ENCODE peak calls at places on chromosomes 5 and 9, in five cellular contexts. Q is neural crest cell, L is GM06990, C is NCI-H2081, G is left kidney. T is an unnamed sample.

GRCh38 chr5:170700503-170700902 is 83.0 kb upstream of the GABRP start:
- DNase-seq in Q (no peak), L (no peak), C (no peak), G (no peak), T (peak)

GRCh38 chr9:69573666-69574456 is 98.3 kb downstream of the APBA1 start:
- DNase-seq in Q (no peak), L (no peak), C (no peak), G (peak), T (peak)

GRCh38 chr5:176860381-176860780 is 38.8 kb downstream of the HK3 start:
- DNase-seq in Q (no peak), L (no peak), C (no peak), G (no peak), T (no peak)

GRCh38 chr5:167970002-167970401 is 321.4 kb upstream of the WWC1 start:
- DNase-seq in Q (no peak), L (no peak), C (no peak), G (no peak), T (no peak)

GRCh38 chr5:109739741-109740140 is 50.0 kb downstream of the MAN2A1 start:
- DNase-seq in Q (no peak), L (no peak), C (no peak), G (peak), T (peak)

GRCh38 chr5:112005533-112005926 is 248.5 kb upstream of the NREP start:
- DNase-seq in Q (no peak), L (no peak), C (no peak), G (no peak), T (no peak)

GRCh38 chr9:89515416-89515815 is 17.5 kb upstream of the SEMA4D start:
- DNase-seq in Q (no peak), L (no peak), C (no peak), G (no peak), T (no peak)

GRCh38 chr5:120014535-120014934 is 385.2 kb downstream of the FAM170A start:
- DNase-seq in Q (no peak), L (no peak), C (no peak), G (no peak), T (no peak)

GRCh38 chr5:73437126-73438047 is 11.2 kb downstream of the FOXD1 start:
- DNase-seq in Q (peak), L (no peak), C (no peak), G (peak), T (peak)

GRCh38 chr9:91424403-91425176 is 958 bp upstream of the NFIL3 start:
- DNase-seq in Q (peak), L (peak), C (peak), G (peak), T (peak)

GRCh38 chr5:157820593-157821252 is 38.2 kb downstream of the CLINT1 start:
- DNase-seq in Q (peak), L (no peak), C (peak), G (peak), T (peak)

GRCh38 chr5:94072116-94072515 is 330.7 kb upstream of the POU5F2 start:
- DNase-seq in Q (no peak), L (no peak), C (no peak), G (no peak), T (no peak)

GRCh38 chr5:12672141-12672540 is 767.9 kb upstream of the CTNND2 start:
- DNase-seq in Q (no peak), L (no peak), C (no peak), G (no peak), T (no peak)

GRCh38 chr9:98533866-98534265 is 174.9 kb downstream of the GABBR2 start:
- DNase-seq in Q (no peak), L (no peak), C (no peak), G (no peak), T (no peak)

GRCh38 chr9:76646249-76646648 is 118.0 kb upstream of the PCA3 start:
- DNase-seq in Q (no peak), L (no peak), C (peak), G (no peak), T (peak)

GRCh38 chr9:14198544-14199510 is 115.1 kb downstream of the NFIB start:
- DNase-seq in Q (no peak), L (no peak), C (peak), G (no peak), T (peak)

GRCh38 chr9:78714591-78714990 is 417.7 kb downstream of the PSAT1 start:
- DNase-seq in Q (no peak), L (no peak), C (no peak), G (no peak), T (peak)

GRCh38 chr9:38621434-38622082 is 1.2 kb upstream of the ANKRD18A start:
- DNase-seq in Q (peak), L (peak), C (peak), G (peak), T (peak)

GRCh38 chr9:32701321-32702022 is 66.0 kb upstream of the TAF1L start:
- DNase-seq in Q (no peak), L (no peak), C (no peak), G (no peak), T (no peak)

GRCh38 chr5:15105799-15106393 is 234.3 kb upstream of the ANKH start:
- DNase-seq in Q (peak), L (peak), C (peak), G (peak), T (peak)

GRCh38 chr5:113245427-113246052 is 189.2 kb downstream of the TSSK1B start:
- DNase-seq in Q (no peak), L (no peak), C (no peak), G (no peak), T (peak)

GRCh38 chr5:58113172-58113571 is 346.7 kb downstream of the PLK2 start:
- DNase-seq in Q (no peak), L (no peak), C (no peak), G (no peak), T (no peak)

GRCh38 chr9:129561594-129562281 is 59.2 kb downstream of the C9orf50 start:
- DNase-seq in Q (no peak), L (no peak), C (no peak), G (peak), T (no peak)